ENCODE peak calls at places on chromosomes 16 and 17, in four cellular contexts. T is DND-41, J is adipocyte, M is MM.1S. F is an unnamed sample.

GRCh38 chr17:74137416-74137815 is 66.1 kb upstream of the RPL38 start:
- DNase-seq in T (no peak), J (no peak), M (no peak), F (no peak)

GRCh38 chr17:70352834-70353233 is 183.5 kb downstream of the KCNJ2 start:
- DNase-seq in T (no peak), J (no peak), M (no peak), F (no peak)

GRCh38 chr16:6643083-6643686 is 689.5 kb upstream of the RBFOX1 start:
- DNase-seq in T (peak; percentile 54), J (peak; percentile 81), M (peak; percentile 68), F (peak; percentile 18)

GRCh38 chr17:19386974-19387920 is at the start of gene MFAP4:
- DNase-seq in T (peak; percentile 89), J (peak; percentile 95), M (no peak), F (peak; percentile 84)

GRCh38 chr17:50265690-50266306 is 8.5 kb upstream of the TMEM92 start:
- DNase-seq in T (no peak), J (peak; percentile 34), M (no peak), F (no peak)

GRCh38 chr17:78998311-78999055 is 11.1 kb downstream of the CANT1 start:
- DNase-seq in T (no peak), J (no peak), M (no peak), F (no peak)

GRCh38 chr17:56594528-56595418 is 1.3 kb downstream of the NOG start:
- DNase-seq in T (peak; percentile 47), J (peak; percentile 54), M (peak; percentile 50), F (no peak)

GRCh38 chr17:39661044-39661406 is 4.1 kb upstream of the TCAP start:
- DNase-seq in T (no peak), J (no peak), M (no peak), F (no peak)

GRCh38 chr17:40340880-40341807 is 23.4 kb downstream of the GJD3 start:
- DNase-seq in T (peak; percentile 57), J (peak; percentile 88), M (no peak), F (peak; percentile 75)

GRCh38 chr16:69199382-69199781 is 12.4 kb downstream of the SNTB2 start:
- DNase-seq in T (no peak), J (no peak), M (no peak), F (peak; percentile 77)

GRCh38 chr17:63537991-63538692 is 12.1 kb upstream of the DCAF7 start:
- DNase-seq in T (no peak), J (peak; percentile 20), M (no peak), F (no peak)

GRCh38 chr16:23948949-23949392 is 113.2 kb downstream of the PRKCB start:
- DNase-seq in T (no peak), J (no peak), M (no peak), F (no peak)

GRCh38 chr16:47110939-47111338 is 32.8 kb downstream of the NETO2 start:
- DNase-seq in T (no peak), J (no peak), M (no peak), F (no peak)

GRCh38 chr17:65013613-65014391 is 42.7 kb downstream of the GNA13 start:
- DNase-seq in T (no peak), J (peak; percentile 90), M (no peak), F (peak; percentile 90)

GRCh38 chr17:2177235-2177811 is 122.4 kb downstream of the HIC1 start:
- DNase-seq in T (no peak), J (no peak), M (no peak), F (no peak)

GRCh38 chr16:58733248-58733670 is 857 bp downstream of the GOT2 start:
- DNase-seq in T (no peak), J (peak; percentile 69), M (no peak), F (no peak)

GRCh38 chr16:10040136-10041080 is 141.8 kb downstream of the GRIN2A start:
- DNase-seq in T (no peak), J (no peak), M (no peak), F (no peak)

GRCh38 chr17:79834575-79835469 is 4.4 kb downstream of the CBX4 start:
- DNase-seq in T (peak; percentile 65), J (no peak), M (no peak), F (no peak)

GRCh38 chr16:87327798-87328495 is 10.8 kb upstream of the C16orf95 start:
- DNase-seq in T (no peak), J (no peak), M (no peak), F (no peak)

GRCh38 chr17:42779942-42780815 is at the start of gene WNK4:
- DNase-seq in T (no peak), J (peak; percentile 50), M (no peak), F (peak; percentile 37)

GRCh38 chr17:28878981-28879380 is 18.6 kb downstream of the FLOT2 start:
- DNase-seq in T (no peak), J (peak; percentile 48), M (peak; percentile 31), F (peak; percentile 27)

GRCh38 chr16:85898521-85899442 is at the start of gene IRF8:
- DNase-seq in T (no peak), J (peak; percentile 29), M (no peak), F (peak; percentile 45)

GRCh38 chr17:38454528-38454927 is 26.3 kb downstream of the ARHGAP23 start:
- DNase-seq in T (no peak), J (peak; percentile 91), M (no peak), F (peak; percentile 67)

GRCh38 chr16:50861926-50862325 is 120.0 kb downstream of the CYLD start:
- DNase-seq in T (no peak), J (peak; percentile 41), M (no peak), F (peak; percentile 86)

GRCh38 chr16:64278196-64278595 is 843.7 kb downstream of the CDH11 start:
- DNase-seq in T (no peak), J (peak; percentile 66), M (no peak), F (peak; percentile 1)

GRCh38 chr16:82031116-82032084 is 3.7 kb upstream of the HSD17B2 start:
- DNase-seq in T (no peak), J (peak; percentile 87), M (no peak), F (peak; percentile 58)

GRCh38 chr17:17494499-17495447 is 1.4 kb downstream of the RASD1 start:
- DNase-seq in T (no peak), J (peak; percentile 62), M (peak; percentile 35), F (peak; percentile 10)

GRCh38 chr16:53629607-53630312 is 73.9 kb downstream of the RPGRIP1L start:
- DNase-seq in T (no peak), J (no peak), M (no peak), F (no peak)

GRCh38 chr17:59914274-59914854 is 21.4 kb downstream of the RPS6KB1 start:
- DNase-seq in T (no peak), J (peak; percentile 88), M (peak; percentile 35), F (peak; percentile 23)

GRCh38 chr16:52546291-52546941 is 527 bp downstream of the TOX3 start:
- DNase-seq in T (no peak), J (no peak), M (no peak), F (no peak)

GRCh38 chr17:7579001-7579838 is at the start of gene CD68:
- DNase-seq in T (peak; percentile 75), J (peak; percentile 89), M (peak; percentile 81), F (peak; percentile 79)
- H3K9ac ChIP-seq in T (peak within 1 kb of the TSS; percentile 34), J (peak within 1 kb of the TSS; percentile 86), M (peak within 1 kb of the TSS; percentile 53), F (peak within 1 kb of the TSS; percentile 57)

GRCh38 chr16:84718-85452 is 6.9 kb downstream of the MPG start:
- DNase-seq in T (peak; percentile 21), J (peak; percentile 87), M (peak; percentile 26), F (peak; percentile 94)
- H3K9ac ChIP-seq in T (no peak overlapping the region), J (peak overlapping the region; percentile 52), M (peak overlapping the region; percentile 10), F (peak overlapping the region; percentile 56)

GRCh38 chr16:14528306-14528948 is 101.6 kb downstream of the PARN start:
- DNase-seq in T (no peak), J (peak; percentile 8), M (no peak), F (no peak)
- H3K9ac ChIP-seq in T (no peak overlapping the region), J (peak overlapping the region; percentile 86), M (no peak overlapping the region), F (peak overlapping the region; percentile 46)

GRCh38 chr17:77959216-77959925 is 868 bp downstream of the TNRC6C start:
- DNase-seq in T (peak; percentile 59), J (peak; percentile 56), M (peak; percentile 28), F (no peak)
- H3K9ac ChIP-seq in T (peak overlapping the region; percentile 72), J (peak overlapping the region; percentile 71), M (no peak overlapping the region), F (peak overlapping the region; percentile 71)

DNA sequence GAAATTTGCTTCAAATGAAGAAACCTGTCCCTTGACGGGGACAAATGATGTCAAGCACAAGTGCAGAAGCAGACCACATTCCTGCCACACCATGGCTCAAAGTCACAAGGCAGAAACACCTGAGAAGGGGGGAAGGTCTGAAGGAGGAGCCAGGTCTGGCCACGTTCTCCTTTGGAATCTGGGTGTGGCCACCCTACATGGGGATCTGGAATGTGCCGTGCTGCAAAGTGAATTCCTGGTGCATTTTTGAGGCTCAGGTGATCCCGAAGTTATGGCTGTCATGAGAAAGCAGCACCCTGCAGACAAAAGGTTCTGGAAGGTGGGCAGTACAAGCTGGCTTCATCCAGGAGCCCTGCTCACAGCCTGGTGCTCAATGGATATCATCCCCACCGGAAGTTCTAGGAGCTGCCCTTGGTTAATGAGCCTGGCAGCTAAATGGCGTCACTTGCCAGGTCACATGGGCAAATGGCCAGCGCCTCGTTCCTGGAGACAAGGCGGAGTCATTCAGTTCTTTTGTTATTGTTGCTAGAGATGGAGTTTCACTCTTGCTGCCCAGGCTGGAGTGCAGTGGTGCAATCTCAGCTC is 20.1 kb upstream of the ADCY9 start:
- DNase-seq in T (no peak), J (no peak), M (no peak), F (no peak)
- H3K9ac ChIP-seq in T (no peak overlapping the region), J (no peak overlapping the region), M (no peak overlapping the region), F (no peak overlapping the region)

DNA sequence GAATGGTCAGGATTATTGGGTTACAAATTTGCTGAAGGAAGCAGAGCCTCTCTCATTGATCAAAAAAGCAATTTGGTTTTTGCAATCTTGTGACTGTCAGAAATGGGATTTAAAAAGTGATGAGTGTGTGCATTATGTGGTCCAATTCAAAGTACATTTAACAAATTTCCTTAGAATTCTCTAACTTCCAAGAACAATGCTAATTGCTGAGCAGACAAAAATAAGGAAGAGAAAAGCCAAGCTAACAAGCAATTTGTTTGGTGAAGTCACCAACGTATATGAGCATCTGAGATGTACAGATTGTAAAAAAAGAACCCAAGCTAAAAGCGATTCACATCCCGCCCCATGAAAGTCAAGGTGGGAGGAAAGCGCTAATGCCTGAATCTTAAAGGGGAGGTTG is 1643.9 kb downstream of the CDH8 start:
- DNase-seq in T (no peak), J (no peak), M (no peak), F (no peak)
- H3K9ac ChIP-seq in T (no peak overlapping the region), J (no peak overlapping the region), M (no peak overlapping the region), F (no peak overlapping the region)

GRCh38 chr17:45316271-45317112 is at the start of gene MAP3K14:
- DNase-seq in T (peak; percentile 71), J (peak; percentile 92), M (peak; percentile 73), F (peak; percentile 57)
- H3K9ac ChIP-seq in T (peak within 1 kb of the TSS; percentile 82), J (peak within 1 kb of the TSS; percentile 89), M (peak within 1 kb of the TSS; percentile 81), F (peak within 1 kb of the TSS; percentile 86)

GRCh38 chr16:30376508-30376907 is 1.9 kb downstream of the MYL11 start:
- DNase-seq in T (no peak), J (no peak), M (no peak), F (no peak)
- H3K9ac ChIP-seq in T (peak overlapping the region; percentile 91), J (no peak overlapping the region), M (no peak overlapping the region), F (no peak overlapping the region)

GRCh38 chr17:6639651-6640535 is 618 bp downstream of the KIAA0753 start:
- DNase-seq in T (peak; percentile 32), J (peak; percentile 77), M (peak; percentile 19), F (peak; percentile 46)
- H3K9ac ChIP-seq in T (peak overlapping the region; percentile 65), J (peak overlapping the region; percentile 90), M (peak overlapping the region; percentile 93), F (peak overlapping the region; percentile 81)

GRCh38 chr17:6755281-6755680 is 565 bp upstream of the XAF1 start:
- DNase-seq in T (no peak), J (peak; percentile 75), M (no peak), F (no peak)
- H3K9ac ChIP-seq in T (peak overlapping the region; percentile 65), J (peak overlapping the region; percentile 91), M (peak overlapping the region; percentile 36), F (no peak overlapping the region)